ENCODE peak calls at places on chromosomes 5 and 9, in six cellular contexts. R, B, M, O, D and Q are unnamed samples.

GRCh38 chr9:98280574-98280973 is 25.1 kb upstream of the TBC1D2 start:
- DNase-seq in D (no peak), O (no peak), R (no peak), M (no peak), B (no peak), Q (no peak)

GRCh38 chr9:74443036-74443750 is 53.9 kb upstream of the RORB start:
- DNase-seq in R (peak; percentile 38), O (no peak), D (no peak), B (no peak), M (no peak), Q (no peak)

GRCh38 chr9:105114956-105115728 is 129.3 kb upstream of the SLC44A1 start:
- DNase-seq in M (no peak), R (peak; percentile 50), D (peak; percentile 76), O (no peak), B (peak; percentile 57), Q (no peak)

GRCh38 chr9:114366334-114367128 is 21.3 kb downstream of the AKNA start:
- DNase-seq in D (no peak), M (peak; percentile 80), R (peak; percentile 92), O (no peak), B (peak; percentile 88), Q (peak; percentile 82)

GRCh38 chr5:10768304-10768899 is 7.4 kb upstream of the DAP start:
- DNase-seq in M (no peak), D (no peak), B (no peak), R (no peak), O (no peak), Q (no peak)

GRCh38 chr5:68141494-68141893 is 74.1 kb upstream of the PIK3R1 start:
- DNase-seq in R (peak; percentile 69), O (no peak), B (no peak), D (no peak), M (peak; percentile 59), Q (peak; percentile 29)

GRCh38 chr5:54844905-54845566 is 140.4 kb downstream of the ESM1 start:
- DNase-seq in O (no peak), D (no peak), M (peak; percentile 60), B (peak; percentile 83), R (peak; percentile 45), Q (peak; percentile 77)

GRCh38 chr5:159097461-159098284 is 2.0 kb downstream of the EBF1 start:
- DNase-seq in O (peak; percentile 68), R (peak; percentile 48), M (no peak), D (peak; percentile 78), B (peak; percentile 55), Q (peak; percentile 44)

GRCh38 chr5:95959964-95960801 is 1.5 kb downstream of the ELL2 start:
- DNase-seq in B (peak; percentile 65), D (no peak), R (peak; percentile 57), M (no peak), O (no peak), Q (peak; percentile 59)

GRCh38 chr9:17832812-17833211 is 253.9 kb downstream of the SH3GL2 start:
- DNase-seq in M (no peak), O (no peak), B (peak; percentile 44), D (no peak), R (no peak), Q (no peak)

GRCh38 chr5:139847091-139847490 is 51.5 kb downstream of the PSD2 start:
- DNase-seq in D (peak; percentile 59), B (no peak), R (no peak), O (peak; percentile 22), M (no peak), Q (no peak)

GRCh38 chr5:156431956-156432829 is 105.2 kb downstream of the SGCD start:
- DNase-seq in B (no peak), D (no peak), R (no peak), O (no peak), M (no peak), Q (no peak)

GRCh38 chr9:122056484-122056883 is 36.6 kb downstream of the TTLL11 start:
- DNase-seq in R (peak; percentile 41), D (no peak), O (no peak), B (peak; percentile 18), M (no peak), Q (no peak)

GRCh38 chr5:6949230-6949629 is 236.0 kb downstream of the TENT4A start:
- DNase-seq in O (no peak), B (no peak), M (no peak), R (no peak), D (no peak), Q (no peak)

GRCh38 chr5:109792613-109793012 is 102.9 kb downstream of the MAN2A1 start:
- DNase-seq in O (no peak), D (no peak), R (no peak), B (no peak), M (no peak), Q (no peak)

GRCh38 chr5:124952566-124952965 is 206.1 kb upstream of the ZNF608 start:
- DNase-seq in M (no peak), O (no peak), R (no peak), B (no peak), D (no peak), Q (no peak)

DNA sequence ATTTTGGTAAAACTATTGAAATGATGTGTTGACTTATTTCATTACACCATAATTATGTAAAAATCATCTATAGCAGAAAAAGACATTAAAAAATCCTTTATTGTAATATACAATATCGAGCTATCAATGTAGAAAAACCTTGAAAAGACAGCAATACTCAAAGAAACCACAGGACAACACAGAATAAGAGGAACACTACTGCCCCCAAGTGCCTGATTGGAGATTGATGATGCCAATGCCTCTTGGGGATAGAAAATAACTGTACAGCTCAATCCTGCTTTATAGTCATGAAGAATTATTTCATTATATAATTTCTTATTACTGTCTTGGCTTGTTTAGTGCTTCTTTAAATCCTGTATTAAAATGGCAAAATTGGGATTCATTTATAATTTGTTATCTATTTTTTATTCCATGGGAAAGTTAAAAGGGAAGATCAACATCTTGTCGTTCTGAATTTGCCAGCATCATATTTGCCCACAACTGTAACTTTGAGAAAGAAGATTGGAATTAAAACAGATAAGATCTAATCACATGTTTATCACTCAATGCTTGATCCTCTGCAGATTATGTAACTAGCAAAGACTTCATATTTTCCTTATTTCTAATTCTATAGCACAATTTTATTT is 337.5 kb downstream of the CDH9 start:
- DNase-seq in R (peak; percentile 2), D (no peak), B (no peak), M (peak; percentile 2), O (no peak), Q (no peak)
- TF ChIP-seq CTCF in R (no peak), D (peak; percentile 4), B (peak; percentile 6), M (peak; percentile 57), O (no peak), Q (peak; percentile 7)

GRCh38 chr5:61941637-61942036 is 364.4 kb upstream of the KIF2A start:
- DNase-seq in B (no peak), R (peak; percentile 44), O (no peak), M (no peak), D (no peak), Q (peak; percentile 15)

GRCh38 chr5:61942462-61943049 is 363.4 kb upstream of the KIF2A start:
- DNase-seq in D (no peak), M (no peak), B (no peak), R (no peak), O (no peak), Q (no peak)

GRCh38 chr5:61948151-61948550 is 357.9 kb upstream of the KIF2A start:
- DNase-seq in O (no peak), M (no peak), B (no peak), D (no peak), R (no peak), Q (no peak)

GRCh38 chr5:61949054-61949679 is 356.8 kb upstream of the KIF2A start:
- DNase-seq in R (no peak), D (no peak), M (no peak), B (no peak), O (no peak), Q (no peak)

GRCh38 chr5:61943718-61944117 is 362.3 kb upstream of the KIF2A start:
- DNase-seq in R (no peak), B (no peak), D (no peak), M (no peak), O (no peak), Q (no peak)
- TF ChIP-seq CTCF in R (no peak), B (no peak), D (no peak), M (no peak), O (no peak), Q (no peak)

DNA sequence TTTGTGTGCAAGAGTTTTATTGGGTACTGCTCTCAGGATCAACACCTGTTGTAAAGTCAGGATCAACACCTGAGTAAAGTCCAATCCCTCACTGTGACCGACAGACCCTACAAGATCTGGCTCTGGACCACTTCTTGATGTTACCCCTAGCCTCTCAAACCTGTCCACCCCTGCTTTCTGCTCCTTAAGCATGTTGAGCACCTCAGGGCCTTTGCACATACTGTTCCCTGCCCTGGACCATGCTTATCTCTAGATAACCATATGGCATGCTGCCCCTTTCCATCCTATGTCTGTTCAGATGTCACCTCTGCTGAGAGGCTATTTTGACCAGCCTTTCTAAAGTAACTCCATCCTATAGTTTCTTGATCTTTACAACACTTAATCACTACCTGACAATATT is 269.6 kb downstream of the SMARCA2 start:
- DNase-seq in D (no peak), B (no peak), R (no peak), M (no peak), O (no peak), Q (no peak)
- TF ChIP-seq CTCF in D (no peak), B (no peak), R (no peak), M (no peak), O (no peak), Q (no peak)

DNA sequence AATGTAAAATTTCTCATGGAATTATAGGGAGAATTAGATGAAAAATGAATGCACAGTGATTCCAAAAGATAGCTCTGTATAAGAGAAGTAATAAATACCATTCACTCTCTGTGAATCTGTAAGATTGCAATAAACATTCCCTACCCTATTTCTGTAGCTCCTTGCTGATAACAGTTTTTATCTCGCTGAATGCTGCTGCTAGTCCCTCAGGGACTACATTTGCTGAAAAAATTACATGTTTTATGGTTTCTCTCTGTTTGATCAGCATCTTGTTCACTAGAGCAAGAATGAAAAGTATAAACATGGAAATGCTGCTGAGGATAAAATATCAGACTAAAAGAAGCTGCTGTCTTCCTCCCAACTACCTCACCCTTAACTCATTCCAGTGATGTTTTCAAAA is 44.3 kb upstream of the TYRP1 start:
- DNase-seq in D (no peak), O (no peak), R (no peak), M (no peak), B (no peak), Q (no peak)
- TF ChIP-seq CTCF in D (no peak), O (no peak), R (no peak), M (no peak), B (no peak), Q (no peak)

GRCh38 chr5:130077007-130077406 is 172.7 kb downstream of the CHSY3 start:
- DNase-seq in B (no peak), M (no peak), O (no peak), R (no peak), D (no peak), Q (no peak)
- TF ChIP-seq CTCF in B (peak; percentile 22), M (no peak), O (no peak), R (no peak), D (no peak), Q (no peak)

DNA sequence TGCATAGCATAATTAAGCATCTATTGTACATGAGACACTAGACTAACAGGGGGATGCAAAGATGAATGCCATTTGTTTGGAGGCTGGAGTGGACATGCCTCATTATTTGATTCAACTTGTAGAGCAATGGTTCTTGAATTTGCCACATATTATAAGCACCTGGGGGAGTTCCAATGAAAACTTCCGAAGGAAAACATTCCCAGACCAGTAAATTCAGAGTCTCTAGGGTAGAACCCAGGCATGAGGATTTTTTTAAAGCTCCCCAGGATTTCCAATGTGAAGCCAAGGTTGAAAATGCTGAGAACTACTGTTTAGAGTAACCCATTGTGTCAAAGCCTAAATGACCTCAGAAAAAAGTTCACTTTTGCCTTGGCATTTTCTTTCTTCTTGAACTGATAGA is 93.9 kb upstream of the ITGA1 start:
- DNase-seq in M (no peak), B (no peak), R (no peak), D (no peak), O (no peak), Q (no peak)
- TF ChIP-seq CTCF in M (no peak), B (no peak), R (no peak), D (no peak), O (no peak), Q (no peak)